ENCODE peak calls at places on chromosomes 6 and 20, in ten cellular contexts. R is activated T-helper 1 cell treated with anti-CD3 and anti-CD28 coated beads, Interleukin-2, amount 50 U/mL, for 16 hours; G is anterior cingulate cortex; D is caudate nucleus; A is CD8-positive, alpha-beta T cell; S is stimulated activated naive B cell treated with anti-CD40 and anti-IgM and Interleukin-4, amounts not matched to agents 10 μg/mL and 1 μg/mL and 100 μg/mL, for 72 hours; Q is EL; K is left ventricle myocardium superior; X is RPMI7951; M is cardiac fibroblast. H is an unnamed sample.

GRCh38 chr6:7157752-7158616 is 50.2 kb downstream of the RREB1 start:
- DNase-seq in R (no peak), G (no peak), D (no peak), A (no peak), S (no peak), Q (peak; percentile 90), K (no peak), X (no peak), M (no peak), H (peak; percentile 59)

GRCh38 chr6:45436544-45437440 is 59.1 kb upstream of the SUPT3H start:
- DNase-seq in R (peak; percentile 14), G (no peak), D (no peak), A (no peak), S (no peak), Q (peak; percentile 81), K (no peak), X (peak; percentile 82), M (peak; percentile 87), H (peak; percentile 81)

GRCh38 chr20:38536310-38536709 is 44.7 kb upstream of the ADIG start:
- DNase-seq in R (no peak), G (no peak), D (no peak), A (no peak), S (no peak), Q (peak; percentile 36), K (no peak), X (no peak), M (peak; percentile 37), H (no peak)

GRCh38 chr20:36541227-36542018 is at the start of gene MYL9:
- DNase-seq in R (no peak), G (no peak), D (no peak), A (no peak), S (no peak), Q (peak; percentile 89), K (peak; percentile 98), X (peak; percentile 64), M (peak; percentile 81), H (peak; percentile 56)

GRCh38 chr6:28141500-28142329 is at the start of gene ZKSCAN8:
- DNase-seq in R (peak; percentile 61), G (peak; percentile 64), D (peak; percentile 75), A (peak; percentile 54), S (peak; percentile 89), Q (peak; percentile 90), K (peak; percentile 79), X (peak; percentile 90), M (peak; percentile 90), H (peak; percentile 83)

GRCh38 chr20:3732327-3733118 is at the start of gene HSPA12B:
- DNase-seq in R (no peak), G (no peak), D (no peak), A (no peak), S (no peak), Q (no peak), K (peak; percentile 50), X (no peak), M (no peak), H (no peak)

GRCh38 chr6:83517500-83517899 is 5.2 kb downstream of the PRSS35 start:
- DNase-seq in R (no peak), G (no peak), D (no peak), A (no peak), S (no peak), Q (no peak), K (no peak), X (no peak), M (no peak), H (no peak)

GRCh38 chr6:1670711-1671462 is 61.2 kb downstream of the FOXC1 start:
- DNase-seq in R (no peak), G (no peak), D (no peak), A (no peak), S (no peak), Q (peak; percentile 77), K (no peak), X (peak; percentile 25), M (peak; percentile 11), H (peak; percentile 50)

GRCh38 chr6:106488494-106489369 is 128.2 kb downstream of the CRYBG1 start:
- DNase-seq in R (no peak), G (no peak), D (no peak), A (no peak), S (no peak), Q (peak; percentile 29), K (no peak), X (peak; percentile 30), M (peak; percentile 22), H (peak; percentile 50)

GRCh38 chr20:10763117-10763516 is 89.3 kb upstream of the JAG1 start:
- DNase-seq in R (no peak), G (no peak), D (no peak), A (no peak), S (no peak), Q (peak; percentile 8), K (no peak), X (no peak), M (peak; percentile 37), H (no peak)

GRCh38 chr6:70210462-70210861 is 92.4 kb downstream of the COL9A1 start:
- DNase-seq in R (no peak), G (no peak), D (no peak), A (no peak), S (no peak), Q (no peak), K (no peak), X (no peak), M (peak; percentile 28), H (no peak)

GRCh38 chr6:10170816-10171215 is 244.1 kb downstream of the TFAP2A start:
- DNase-seq in R (no peak), G (no peak), D (no peak), A (no peak), S (no peak), Q (no peak), K (no peak), X (no peak), M (no peak), H (no peak)

GRCh38 chr6:103672169-103672568 is 1187.5 kb downstream of the HACE1 start:
- DNase-seq in R (no peak), G (no peak), D (no peak), A (no peak), S (no peak), Q (peak; percentile 1), K (no peak), X (peak; percentile 23), M (peak; percentile 41), H (peak; percentile 17)

GRCh38 chr6:74651948-74652347 is 553.9 kb downstream of the COL12A1 start:
- DNase-seq in R (no peak), G (no peak), D (no peak), A (no peak), S (no peak), Q (no peak), K (no peak), X (no peak), M (peak; percentile 39), H (no peak)

GRCh38 chr20:13105071-13105470 is 96.3 kb downstream of the SPTLC3 start:
- DNase-seq in R (no peak), G (no peak), D (no peak), A (no peak), S (no peak), Q (no peak), K (no peak), X (peak; percentile 39), M (no peak), H (no peak)

H was measured in NCI-H226.